ENCODE peak calls at places on chromosomes 5 and 9, in six cellular contexts. One of them, this sample, is unnamed.

GRCh38 chr5:28648108-28648507 is 1609.7 kb upstream of the CDH9 start:
- DNase-seq in tibial nerve: no peak
- DNase-seq in suprapubic skin: no peak
- DNase-seq in breast epithelium: no peak
- DNase-seq in psoas muscle: no peak
- DNase-seq in A549: peak; percentile 19
- DNase-seq in this sample: no peak

GRCh38 chr5:169914766-169915165 is 65.5 kb downstream of the INSYN2B start:
- DNase-seq in tibial nerve: peak; percentile 16
- DNase-seq in psoas muscle: peak; percentile 71
- DNase-seq in A549: no peak
- DNase-seq in breast epithelium: no peak
- DNase-seq in suprapubic skin: no peak
- DNase-seq in this sample: peak; percentile 36

GRCh38 chr9:87714819-87715218 is 11.1 kb upstream of the CTSL start:
- DNase-seq in tibial nerve: no peak
- DNase-seq in breast epithelium: no peak
- DNase-seq in A549: peak; percentile 41
- DNase-seq in psoas muscle: no peak
- DNase-seq in suprapubic skin: no peak
- DNase-seq in this sample: no peak

GRCh38 chr5:13244151-13244550 is 700.3 kb downstream of the DNAH5 start:
- DNase-seq in tibial nerve: no peak
- DNase-seq in breast epithelium: no peak
- DNase-seq in psoas muscle: no peak
- DNase-seq in A549: no peak
- DNase-seq in suprapubic skin: no peak
- DNase-seq in this sample: peak; percentile 52

GRCh38 chr5:84524491-84524890 is 139.8 kb upstream of the EDIL3 start:
- DNase-seq in tibial nerve: no peak
- DNase-seq in breast epithelium: no peak
- DNase-seq in A549: no peak
- DNase-seq in suprapubic skin: no peak
- DNase-seq in psoas muscle: no peak
- DNase-seq in this sample: no peak

GRCh38 chr9:76458903-76459690 is at the start of gene GCNT1:
- DNase-seq in psoas muscle: peak; percentile 83
- DNase-seq in tibial nerve: peak; percentile 51
- DNase-seq in A549: peak; percentile 88
- DNase-seq in suprapubic skin: peak; percentile 85
- DNase-seq in breast epithelium: peak; percentile 64
- DNase-seq in this sample: peak; percentile 98

GRCh38 chr5:173035904-173036707 is 20.0 kb upstream of the CREBRF start:
- DNase-seq in tibial nerve: no peak
- DNase-seq in A549: no peak
- DNase-seq in suprapubic skin: no peak
- DNase-seq in psoas muscle: no peak
- DNase-seq in breast epithelium: no peak
- DNase-seq in this sample: no peak

GRCh38 chr5:1003296-1003937 is 5.2 kb upstream of the NKD2 start:
- DNase-seq in psoas muscle: peak; percentile 60
- DNase-seq in breast epithelium: peak; percentile 54
- DNase-seq in A549: no peak
- DNase-seq in suprapubic skin: peak; percentile 77
- DNase-seq in tibial nerve: peak; percentile 12
- DNase-seq in this sample: peak; percentile 44

GRCh38 chr9:110287289-110287680 is 31.0 kb upstream of the TXN start:
- DNase-seq in A549: no peak
- DNase-seq in breast epithelium: no peak
- DNase-seq in suprapubic skin: no peak
- DNase-seq in psoas muscle: no peak
- DNase-seq in tibial nerve: no peak
- DNase-seq in this sample: no peak

GRCh38 chr5:24068507-24068906 is 561.1 kb downstream of the PRDM9 start:
- DNase-seq in breast epithelium: no peak
- DNase-seq in A549: no peak
- DNase-seq in psoas muscle: no peak
- DNase-seq in tibial nerve: no peak
- DNase-seq in suprapubic skin: no peak
- DNase-seq in this sample: no peak

GRCh38 chr5:153632748-153633290 is 142.3 kb downstream of the GRIA1 start:
- DNase-seq in suprapubic skin: no peak
- DNase-seq in psoas muscle: no peak
- DNase-seq in tibial nerve: no peak
- DNase-seq in A549: no peak
- DNase-seq in breast epithelium: no peak
- DNase-seq in this sample: no peak

GRCh38 chr5:179783128-179783527 is 10.7 kb upstream of the LTC4S start:
- DNase-seq in tibial nerve: no peak
- DNase-seq in suprapubic skin: no peak
- DNase-seq in A549: no peak
- DNase-seq in psoas muscle: peak; percentile 23
- DNase-seq in breast epithelium: no peak
- DNase-seq in this sample: no peak

GRCh38 chr9:30120654-30121053 is 2263.8 kb upstream of the ACO1 start:
- DNase-seq in A549: no peak
- DNase-seq in breast epithelium: no peak
- DNase-seq in tibial nerve: no peak
- DNase-seq in psoas muscle: no peak
- DNase-seq in suprapubic skin: no peak
- DNase-seq in this sample: no peak

GRCh38 chr9:121073038-121073437 is 1.7 kb upstream of the CNTRL start:
- DNase-seq in breast epithelium: no peak
- DNase-seq in psoas muscle: peak; percentile 64
- DNase-seq in A549: no peak
- DNase-seq in suprapubic skin: peak; percentile 82
- DNase-seq in tibial nerve: no peak
- DNase-seq in this sample: peak; percentile 73

GRCh38 chr9:87816041-87816440 is 66.6 kb upstream of the SPATA31E1 start:
- DNase-seq in psoas muscle: no peak
- DNase-seq in A549: no peak
- DNase-seq in breast epithelium: no peak
- DNase-seq in tibial nerve: no peak
- DNase-seq in suprapubic skin: no peak
- DNase-seq in this sample: no peak

GRCh38 chr9:72292874-72293607 is 72.0 kb downstream of the ZFAND5 start:
- DNase-seq in psoas muscle: no peak
- DNase-seq in breast epithelium: no peak
- DNase-seq in tibial nerve: no peak
- DNase-seq in suprapubic skin: no peak
- DNase-seq in A549: peak; percentile 67
- DNase-seq in this sample: peak; percentile 72

GRCh38 chr9:85667374-85667773 is 74.4 kb downstream of the AGTPBP1 start:
- DNase-seq in psoas muscle: no peak
- DNase-seq in breast epithelium: no peak
- DNase-seq in tibial nerve: no peak
- DNase-seq in suprapubic skin: no peak
- DNase-seq in A549: no peak
- DNase-seq in this sample: no peak

GRCh38 chr5:112154940-112155686 is 264.0 kb downstream of the EPB41L4A start:
- DNase-seq in A549: no peak
- DNase-seq in tibial nerve: no peak
- DNase-seq in psoas muscle: no peak
- DNase-seq in breast epithelium: no peak
- DNase-seq in suprapubic skin: no peak
- DNase-seq in this sample: no peak

GRCh38 chr5:143403357-143403606 is 204 bp downstream of the NR3C1 start:
- DNase-seq in suprapubic skin: no peak
- DNase-seq in A549: no peak
- DNase-seq in psoas muscle: no peak
- DNase-seq in tibial nerve: no peak
- DNase-seq in breast epithelium: no peak
- DNase-seq in this sample: no peak

GRCh38 chr5:111386832-111387162 is 125.5 kb downstream of the STARD4 start:
- DNase-seq in tibial nerve: no peak
- DNase-seq in suprapubic skin: no peak
- DNase-seq in A549: no peak
- DNase-seq in breast epithelium: no peak
- DNase-seq in psoas muscle: no peak
- DNase-seq in this sample: no peak

GRCh38 chr5:177494356-177495195 is 2.8 kb downstream of the PDLIM7 start:
- DNase-seq in suprapubic skin: no peak
- DNase-seq in tibial nerve: no peak
- DNase-seq in psoas muscle: peak; percentile 83
- DNase-seq in breast epithelium: no peak
- DNase-seq in A549: peak; percentile 70
- DNase-seq in this sample: peak; percentile 86

GRCh38 chr9:34546834-34547827 is 24.3 kb upstream of the ENHO start:
- DNase-seq in suprapubic skin: peak; percentile 85
- DNase-seq in psoas muscle: peak; percentile 80
- DNase-seq in tibial nerve: peak; percentile 42
- DNase-seq in breast epithelium: no peak
- DNase-seq in A549: peak; percentile 66
- DNase-seq in this sample: no peak

DNA sequence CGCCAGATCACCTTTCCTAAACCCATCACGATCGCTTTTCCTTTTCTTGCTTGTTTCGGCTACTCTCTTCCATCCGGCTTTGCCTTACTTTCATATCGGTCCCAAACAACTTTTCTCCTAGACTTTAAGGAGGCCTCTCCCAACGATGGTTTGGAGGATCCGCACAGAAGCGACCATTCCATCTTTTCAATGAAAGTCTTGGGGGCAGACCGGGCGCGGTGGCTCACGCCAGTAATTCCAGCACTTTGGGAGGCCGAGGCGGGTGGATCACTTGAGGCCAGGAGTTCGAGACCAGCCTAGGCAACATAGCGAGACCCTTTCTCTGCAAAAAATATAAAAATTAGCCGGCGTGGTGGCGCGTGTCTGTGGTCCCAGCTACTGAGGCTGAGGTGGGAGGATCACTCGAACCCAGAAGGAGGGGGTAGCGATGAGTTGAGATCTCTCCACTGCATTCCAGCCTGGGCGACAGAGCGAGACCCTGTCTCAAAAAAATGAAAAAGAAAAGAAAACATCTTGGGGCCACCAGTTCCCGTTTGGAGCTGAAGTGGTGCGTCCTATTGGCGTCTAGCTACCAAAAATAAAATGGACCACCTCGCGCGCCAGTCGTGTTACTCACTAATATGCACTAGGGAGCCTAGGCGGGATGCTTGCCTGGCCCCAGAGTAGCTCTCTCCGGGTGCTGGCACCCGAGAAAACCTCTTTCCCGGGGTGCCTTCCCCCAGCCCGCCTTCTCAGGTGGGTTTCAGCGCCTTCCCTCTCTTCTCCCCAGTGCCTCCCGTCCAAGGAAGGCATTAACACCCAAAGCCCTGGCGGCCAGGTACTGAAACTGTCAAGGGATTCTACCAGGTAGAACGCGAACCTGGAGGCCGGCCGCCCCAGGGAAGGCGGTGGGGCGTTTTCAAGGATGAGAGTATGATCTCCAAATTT is 800 bp upstream of the AP3B1 start:
- DNase-seq in tibial nerve: no peak
- DNase-seq in psoas muscle: peak; percentile 60
- DNase-seq in suprapubic skin: peak; percentile 80
- DNase-seq in A549: peak; percentile 35
- DNase-seq in breast epithelium: peak; percentile 58
- DNase-seq in this sample: peak; percentile 49
- TF ChIP-seq CTCF in tibial nerve: peak; percentile 25
- TF ChIP-seq CTCF in psoas muscle: no peak
- TF ChIP-seq CTCF in suprapubic skin: no peak
- TF ChIP-seq CTCF in A549: no peak
- TF ChIP-seq CTCF in breast epithelium: peak; percentile 42
- TF ChIP-seq CTCF in this sample: peak; percentile 43

DNA sequence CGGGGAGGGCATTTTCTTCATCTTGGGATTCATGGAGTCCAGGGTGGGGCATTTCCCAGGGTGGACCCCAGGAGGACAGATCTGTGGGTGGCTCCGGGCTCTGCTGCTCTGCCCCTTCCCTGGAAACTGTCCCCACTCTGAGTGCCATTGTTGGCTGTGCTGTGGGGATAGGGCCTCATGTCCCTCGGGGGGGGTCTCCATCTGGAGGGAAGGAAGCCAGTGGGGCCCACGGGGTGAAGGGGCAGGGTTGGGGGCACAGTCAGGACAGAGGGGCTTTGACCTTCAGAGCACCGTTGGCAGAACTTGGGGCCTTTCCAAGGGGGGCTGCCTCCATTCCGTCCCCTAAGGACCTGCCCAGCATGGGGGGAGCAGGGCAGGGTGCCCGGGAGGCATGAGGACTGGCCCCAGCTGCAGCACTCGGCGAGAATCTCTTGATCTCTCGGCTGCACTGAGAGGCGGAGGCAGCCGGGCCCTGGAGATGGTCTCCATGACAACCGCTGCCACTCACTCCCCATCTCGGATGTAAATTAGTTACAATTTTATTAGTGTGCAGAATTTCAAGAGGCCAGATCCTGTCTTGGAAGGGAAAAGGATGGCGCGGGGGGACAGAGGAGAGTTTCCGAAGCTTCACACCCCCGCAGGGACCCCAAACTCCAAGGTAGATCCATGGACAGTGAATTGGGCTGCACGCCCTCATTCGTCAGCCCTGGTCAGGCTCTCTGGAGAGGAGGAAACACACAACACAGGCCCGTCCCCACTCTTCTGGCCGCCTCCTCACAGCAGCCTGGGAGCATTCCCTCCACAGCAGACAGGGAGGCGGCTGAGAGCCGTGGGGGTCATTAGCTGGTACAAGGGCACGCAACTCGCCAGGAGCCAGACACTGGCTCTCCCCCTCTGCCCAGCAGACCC is 216.2 kb upstream of the IER5L start:
- DNase-seq in psoas muscle: peak; percentile 35
- DNase-seq in suprapubic skin: no peak
- DNase-seq in breast epithelium: no peak
- DNase-seq in A549: no peak
- DNase-seq in tibial nerve: no peak
- DNase-seq in this sample: no peak
- H3K4me1 ChIP-seq in psoas muscle: no peaks in the 10 kb centered on the region
- H3K4me1 ChIP-seq in suprapubic skin: peaks cover 1% of the 10 kb centered on the region
- H3K4me1 ChIP-seq in breast epithelium: no peaks in the 10 kb centered on the region
- H3K4me1 ChIP-seq in A549: no peaks in the 10 kb centered on the region
- H3K4me1 ChIP-seq in tibial nerve: peaks cover 12% of the 10 kb centered on the region
- H3K4me1 ChIP-seq in this sample: no peaks in the 10 kb centered on the region

DNA sequence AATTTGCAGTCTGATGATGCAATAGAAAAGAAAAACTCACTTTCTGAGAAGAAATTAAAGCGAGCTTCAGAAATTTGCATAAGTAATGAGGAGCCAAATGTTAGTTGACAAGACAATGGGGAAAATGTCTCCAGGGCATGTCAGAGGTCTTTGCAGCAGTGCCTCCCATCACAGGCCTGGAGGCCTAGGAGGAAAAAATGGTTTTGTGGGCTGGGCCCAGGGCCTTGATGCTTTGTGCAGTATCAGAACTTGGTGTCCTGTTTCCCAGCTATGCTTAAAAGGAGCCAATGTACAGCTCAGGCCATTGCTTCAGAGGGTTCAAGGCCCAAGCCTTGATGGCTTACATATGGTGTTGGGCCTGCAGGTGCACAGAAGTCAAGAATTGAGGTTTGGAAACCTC is 298.4 kb downstream of the SMARCA2 start:
- DNase-seq in breast epithelium: no peak
- DNase-seq in suprapubic skin: no peak
- DNase-seq in psoas muscle: no peak
- DNase-seq in tibial nerve: no peak
- DNase-seq in A549: no peak
- DNase-seq in this sample: no peak
- H3K9me3 ChIP-seq in breast epithelium: peaks cover 31% of the 10 kb centered on the region
- H3K9me3 ChIP-seq in suprapubic skin: peaks cover 22% of the 10 kb centered on the region
- H3K9me3 ChIP-seq in psoas muscle: peaks cover 20% of the 10 kb centered on the region
- H3K9me3 ChIP-seq in tibial nerve: peaks cover 58% of the 10 kb centered on the region
- H3K9me3 ChIP-seq in A549: peaks cover 53% of the 10 kb centered on the region
- H3K9me3 ChIP-seq in this sample: no peaks in the 10 kb centered on the region

DNA sequence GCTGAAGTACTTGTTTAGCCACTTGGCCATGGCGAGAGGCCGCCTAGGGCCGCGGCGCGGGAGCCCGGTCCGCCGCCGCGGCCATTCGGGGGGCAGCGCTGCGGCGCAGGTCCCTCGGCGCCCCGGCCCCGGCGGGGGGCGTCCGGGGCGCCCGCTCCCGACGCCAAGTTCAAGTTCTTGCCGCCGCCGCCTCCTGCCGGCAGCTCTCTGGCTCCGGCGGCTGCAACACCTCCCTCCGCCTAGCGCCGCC is 486 bp downstream of the SHB start:
- DNase-seq in tibial nerve: no peak
- DNase-seq in psoas muscle: no peak
- DNase-seq in suprapubic skin: no peak
- DNase-seq in breast epithelium: no peak
- DNase-seq in A549: no peak
- DNase-seq in this sample: peak; percentile 58
- TF ChIP-seq CTCF in tibial nerve: no peak
- TF ChIP-seq CTCF in psoas muscle: peak; percentile 40
- TF ChIP-seq CTCF in suprapubic skin: no peak
- TF ChIP-seq CTCF in breast epithelium: no peak
- TF ChIP-seq CTCF in A549: peak; percentile 62
- TF ChIP-seq CTCF in this sample: no peak